ENCODE peak calls at places on chromosomes 4 and X, in ten cellular contexts. One of them, this sample, is unnamed.

GRCh38 chr4:107710493-107711459 is 9.3 kb downstream of the PAPSS1 start:
- DNase-seq in sigmoid colon: no peak
- DNase-seq in K562: no peak
- DNase-seq in transverse colon: no peak
- DNase-seq in stomach: no peak
- DNase-seq in upper lobe of left lung: no peak
- DNase-seq in H1: no peak
- DNase-seq in SK-N-SH: no peak
- DNase-seq in GM12878: no peak
- DNase-seq in suprapubic skin: no peak
- DNase-seq in this sample: no peak

GRCh38 chr4:179880756-179881155 is 2362.4 kb upstream of the TENM3 start:
- DNase-seq in suprapubic skin: no peak
- DNase-seq in transverse colon: no peak
- DNase-seq in sigmoid colon: no peak
- DNase-seq in upper lobe of left lung: no peak
- DNase-seq in H1: no peak
- DNase-seq in SK-N-SH: no peak
- DNase-seq in stomach: no peak
- DNase-seq in GM12878: no peak
- DNase-seq in K562: no peak
- DNase-seq in this sample: no peak

GRCh38 chr4:15003891-15004700 is 1.8 kb downstream of the CPEB2 start:
- DNase-seq in upper lobe of left lung: peak
- DNase-seq in GM12878: no peak
- DNase-seq in K562: peak
- DNase-seq in stomach: peak
- DNase-seq in sigmoid colon: peak
- DNase-seq in transverse colon: peak
- DNase-seq in SK-N-SH: peak
- DNase-seq in H1: peak
- DNase-seq in suprapubic skin: peak
- DNase-seq in this sample: no peak

GRCh38 chrX:103329991-103330390 is at the start of gene TCEAL7:
- DNase-seq in suprapubic skin: no peak
- DNase-seq in GM12878: no peak
- DNase-seq in SK-N-SH: peak
- DNase-seq in K562: no peak
- DNase-seq in stomach: no peak
- DNase-seq in transverse colon: no peak
- DNase-seq in sigmoid colon: peak
- DNase-seq in H1: no peak
- DNase-seq in upper lobe of left lung: no peak
- DNase-seq in this sample: no peak

GRCh38 chrX:63436865-63437264 is 85.7 kb upstream of the SPIN4 start:
- DNase-seq in H1: no peak
- DNase-seq in stomach: no peak
- DNase-seq in upper lobe of left lung: no peak
- DNase-seq in transverse colon: no peak
- DNase-seq in GM12878: no peak
- DNase-seq in sigmoid colon: no peak
- DNase-seq in SK-N-SH: no peak
- DNase-seq in K562: no peak
- DNase-seq in suprapubic skin: no peak
- DNase-seq in this sample: no peak

GRCh38 chr4:45795165-45795564 is 328.7 kb downstream of the GABRG1 start:
- DNase-seq in sigmoid colon: no peak
- DNase-seq in GM12878: no peak
- DNase-seq in stomach: no peak
- DNase-seq in upper lobe of left lung: no peak
- DNase-seq in SK-N-SH: no peak
- DNase-seq in transverse colon: no peak
- DNase-seq in K562: no peak
- DNase-seq in suprapubic skin: no peak
- DNase-seq in H1: no peak
- DNase-seq in this sample: no peak

GRCh38 chr4:6492027-6492590 is 19.7 kb upstream of the PPP2R2C start:
- DNase-seq in stomach: no peak
- DNase-seq in sigmoid colon: no peak
- DNase-seq in suprapubic skin: peak
- DNase-seq in transverse colon: no peak
- DNase-seq in K562: no peak
- DNase-seq in H1: peak
- DNase-seq in SK-N-SH: no peak
- DNase-seq in upper lobe of left lung: no peak
- DNase-seq in GM12878: no peak
- DNase-seq in this sample: no peak

GRCh38 chr4:181538435-181538834 is 704.8 kb upstream of the TENM3 start:
- DNase-seq in GM12878: no peak
- DNase-seq in H1: no peak
- DNase-seq in transverse colon: peak
- DNase-seq in stomach: no peak
- DNase-seq in SK-N-SH: no peak
- DNase-seq in sigmoid colon: no peak
- DNase-seq in K562: no peak
- DNase-seq in suprapubic skin: no peak
- DNase-seq in upper lobe of left lung: no peak
- DNase-seq in this sample: no peak

GRCh38 chrX:23936198-23936597 is 28.4 kb downstream of the CXorf58 start:
- DNase-seq in GM12878: no peak
- DNase-seq in upper lobe of left lung: no peak
- DNase-seq in sigmoid colon: no peak
- DNase-seq in H1: no peak
- DNase-seq in SK-N-SH: no peak
- DNase-seq in transverse colon: no peak
- DNase-seq in stomach: no peak
- DNase-seq in suprapubic skin: no peak
- DNase-seq in K562: no peak
- DNase-seq in this sample: no peak

GRCh38 chr4:121308828-121309227 is 72.0 kb downstream of the QRFPR start:
- DNase-seq in suprapubic skin: no peak
- DNase-seq in stomach: no peak
- DNase-seq in transverse colon: no peak
- DNase-seq in SK-N-SH: no peak
- DNase-seq in upper lobe of left lung: no peak
- DNase-seq in H1: no peak
- DNase-seq in K562: no peak
- DNase-seq in GM12878: no peak
- DNase-seq in sigmoid colon: no peak
- DNase-seq in this sample: no peak

GRCh38 chrX:135411893-135412292 is 9.9 kb upstream of the SMIM10L2A start:
- DNase-seq in sigmoid colon: no peak
- DNase-seq in H1: no peak
- DNase-seq in suprapubic skin: no peak
- DNase-seq in upper lobe of left lung: no peak
- DNase-seq in transverse colon: no peak
- DNase-seq in K562: peak
- DNase-seq in GM12878: no peak
- DNase-seq in SK-N-SH: no peak
- DNase-seq in stomach: no peak
- DNase-seq in this sample: no peak

GRCh38 chr4:145545538-145546224 is 64.0 kb downstream of the SMAD1 start:
- DNase-seq in sigmoid colon: no peak
- DNase-seq in H1: no peak
- DNase-seq in K562: no peak
- DNase-seq in GM12878: no peak
- DNase-seq in suprapubic skin: no peak
- DNase-seq in stomach: peak
- DNase-seq in upper lobe of left lung: peak
- DNase-seq in transverse colon: peak
- DNase-seq in SK-N-SH: no peak
- DNase-seq in this sample: no peak

GRCh38 chr4:90189128-90189527 is 61.9 kb downstream of the CCSER1 start:
- DNase-seq in H1: no peak
- DNase-seq in stomach: no peak
- DNase-seq in GM12878: no peak
- DNase-seq in suprapubic skin: no peak
- DNase-seq in transverse colon: no peak
- DNase-seq in K562: no peak
- DNase-seq in SK-N-SH: no peak
- DNase-seq in sigmoid colon: no peak
- DNase-seq in upper lobe of left lung: no peak
- DNase-seq in this sample: no peak

GRCh38 chrX:83593634-83594294 is 85.7 kb downstream of the POU3F4 start:
- DNase-seq in SK-N-SH: no peak
- DNase-seq in stomach: no peak
- DNase-seq in H1: no peak
- DNase-seq in suprapubic skin: no peak
- DNase-seq in transverse colon: no peak
- DNase-seq in K562: no peak
- DNase-seq in sigmoid colon: no peak
- DNase-seq in upper lobe of left lung: no peak
- DNase-seq in GM12878: no peak
- DNase-seq in this sample: no peak

GRCh38 chr4:88705805-88706518 is 8.3 kb upstream of the NAP1L5 start:
- DNase-seq in sigmoid colon: no peak
- DNase-seq in SK-N-SH: no peak
- DNase-seq in transverse colon: no peak
- DNase-seq in upper lobe of left lung: no peak
- DNase-seq in stomach: no peak
- DNase-seq in H1: no peak
- DNase-seq in suprapubic skin: no peak
- DNase-seq in K562: no peak
- DNase-seq in GM12878: no peak
- DNase-seq in this sample: no peak

GRCh38 chr4:88702780-88703179 is 5.2 kb upstream of the NAP1L5 start:
- DNase-seq in SK-N-SH: no peak
- DNase-seq in transverse colon: no peak
- DNase-seq in sigmoid colon: no peak
- DNase-seq in H1: no peak
- DNase-seq in stomach: no peak
- DNase-seq in suprapubic skin: no peak
- DNase-seq in upper lobe of left lung: no peak
- DNase-seq in GM12878: no peak
- DNase-seq in K562: no peak
- DNase-seq in this sample: no peak

GRCh38 chr4:88709989-88710388 is 12.4 kb upstream of the NAP1L5 start:
- DNase-seq in H1: no peak
- DNase-seq in K562: no peak
- DNase-seq in suprapubic skin: no peak
- DNase-seq in sigmoid colon: no peak
- DNase-seq in stomach: no peak
- DNase-seq in transverse colon: no peak
- DNase-seq in GM12878: no peak
- DNase-seq in upper lobe of left lung: no peak
- DNase-seq in SK-N-SH: no peak
- DNase-seq in this sample: no peak

GRCh38 chr4:88706574-88706973 is 8.9 kb upstream of the NAP1L5 start:
- DNase-seq in upper lobe of left lung: no peak
- DNase-seq in stomach: no peak
- DNase-seq in H1: no peak
- DNase-seq in suprapubic skin: no peak
- DNase-seq in transverse colon: no peak
- DNase-seq in sigmoid colon: no peak
- DNase-seq in SK-N-SH: peak
- DNase-seq in K562: no peak
- DNase-seq in GM12878: no peak
- DNase-seq in this sample: no peak

GRCh38 chr4:88705223-88705622 is 7.6 kb upstream of the NAP1L5 start:
- DNase-seq in suprapubic skin: no peak
- DNase-seq in sigmoid colon: no peak
- DNase-seq in upper lobe of left lung: no peak
- DNase-seq in stomach: no peak
- DNase-seq in GM12878: no peak
- DNase-seq in SK-N-SH: no peak
- DNase-seq in K562: no peak
- DNase-seq in transverse colon: no peak
- DNase-seq in H1: no peak
- DNase-seq in this sample: no peak
- TF ChIP-seq EP300 in suprapubic skin: no peak
- TF ChIP-seq EP300 in sigmoid colon: no peak
- TF ChIP-seq EP300 in upper lobe of left lung: no peak
- TF ChIP-seq EP300 in stomach: no peak
- TF ChIP-seq EP300 in GM12878: no peak
- TF ChIP-seq EP300 in SK-N-SH: no peak
- TF ChIP-seq EP300 in K562: no peak
- TF ChIP-seq EP300 in transverse colon: no peak
- TF ChIP-seq EP300 in H1: no peak
- TF ChIP-seq EP300 in this sample: no peak

DNA sequence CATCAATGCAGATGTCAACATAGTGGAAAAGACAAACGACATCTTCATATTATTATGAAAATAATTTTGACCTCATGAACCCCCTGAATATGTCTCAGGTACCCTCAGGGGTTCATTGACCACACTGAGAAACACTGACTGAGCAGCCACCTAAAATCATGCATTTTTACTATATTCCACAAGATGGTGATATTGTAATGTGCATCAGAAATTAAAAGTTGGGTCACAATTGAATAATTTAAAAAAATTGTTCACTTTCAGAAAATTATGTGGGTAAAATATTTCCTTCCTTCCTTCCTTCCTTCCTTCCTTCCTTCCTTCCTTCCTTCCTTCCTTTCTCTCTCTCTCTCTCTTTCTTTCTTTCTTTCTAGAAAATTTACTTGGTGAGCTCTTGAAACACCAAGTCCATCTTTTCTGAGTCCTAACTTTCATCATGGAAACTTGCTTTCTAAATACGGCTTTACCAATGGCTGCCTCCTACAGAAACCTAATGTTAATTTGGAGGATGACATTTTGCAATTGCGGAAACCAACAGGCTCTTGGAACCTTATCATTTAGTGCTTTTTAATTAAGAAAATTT is 103.6 kb downstream of the RTL3 start:
- DNase-seq in H1: no peak
- DNase-seq in K562: no peak
- DNase-seq in sigmoid colon: no peak
- DNase-seq in SK-N-SH: no peak
- DNase-seq in suprapubic skin: no peak
- DNase-seq in stomach: no peak
- DNase-seq in GM12878: no peak
- DNase-seq in upper lobe of left lung: no peak
- DNase-seq in transverse colon: no peak
- DNase-seq in this sample: no peak
- TF ChIP-seq CTCF in H1: no peak
- TF ChIP-seq CTCF in K562: no peak
- TF ChIP-seq CTCF in sigmoid colon: no peak
- TF ChIP-seq CTCF in SK-N-SH: peak
- TF ChIP-seq CTCF in suprapubic skin: no peak
- TF ChIP-seq CTCF in stomach: peak
- TF ChIP-seq CTCF in GM12878: peak
- TF ChIP-seq CTCF in upper lobe of left lung: no peak
- TF ChIP-seq CTCF in transverse colon: peak
- TF ChIP-seq CTCF in this sample: peak

DNA sequence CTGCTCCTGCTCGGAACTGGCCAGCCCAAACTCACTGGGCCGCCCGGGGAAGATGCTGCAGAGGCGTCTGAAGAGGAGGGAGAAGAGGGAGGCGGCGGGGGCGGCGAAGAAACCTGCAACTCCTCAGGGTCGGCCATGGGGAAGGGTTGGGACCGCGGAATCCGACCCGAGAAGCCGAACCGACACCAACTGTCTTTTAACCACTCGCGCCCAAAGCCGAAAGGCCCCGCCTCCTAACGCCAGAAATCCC is at the start of gene C4orf46:
- DNase-seq in suprapubic skin: no peak
- DNase-seq in K562: no peak
- DNase-seq in H1: peak
- DNase-seq in stomach: no peak
- DNase-seq in sigmoid colon: no peak
- DNase-seq in upper lobe of left lung: no peak
- DNase-seq in GM12878: no peak
- DNase-seq in transverse colon: no peak
- DNase-seq in SK-N-SH: no peak
- DNase-seq in this sample: peak
- TF ChIP-seq POLR2AphosphoS5 in suprapubic skin: no peak
- TF ChIP-seq POLR2AphosphoS5 in K562: no peak
- TF ChIP-seq POLR2AphosphoS5 in H1: peak
- TF ChIP-seq POLR2AphosphoS5 in stomach: no peak
- TF ChIP-seq POLR2AphosphoS5 in sigmoid colon: no peak
- TF ChIP-seq POLR2AphosphoS5 in upper lobe of left lung: no peak
- TF ChIP-seq POLR2AphosphoS5 in GM12878: no peak
- TF ChIP-seq POLR2AphosphoS5 in transverse colon: no peak
- TF ChIP-seq POLR2AphosphoS5 in SK-N-SH: peak
- TF ChIP-seq POLR2AphosphoS5 in this sample: no peak

GRCh38 chr4:116358633-116359222 is 726.6 kb downstream of the TRAM1L1 start:
- DNase-seq in H1: peak
- DNase-seq in transverse colon: peak
- DNase-seq in upper lobe of left lung: peak
- DNase-seq in stomach: peak
- DNase-seq in SK-N-SH: peak
- DNase-seq in GM12878: peak
- DNase-seq in suprapubic skin: no peak
- DNase-seq in sigmoid colon: no peak
- DNase-seq in K562: peak
- DNase-seq in this sample: no peak
- TF ChIP-seq EP300 in H1: no peak
- TF ChIP-seq EP300 in transverse colon: no peak
- TF ChIP-seq EP300 in upper lobe of left lung: no peak
- TF ChIP-seq EP300 in stomach: no peak
- TF ChIP-seq EP300 in SK-N-SH: no peak
- TF ChIP-seq EP300 in GM12878: no peak
- TF ChIP-seq EP300 in suprapubic skin: no peak
- TF ChIP-seq EP300 in sigmoid colon: no peak
- TF ChIP-seq EP300 in K562: no peak
- TF ChIP-seq EP300 in this sample: no peak

This sample was measured in esophagus muscularis mucosa.